ENCODE peak calls at places on chromosome X, in five cellular contexts. O is GM20000, H is HCT116, V is activated B cell treated with CpG ODN at 0.5 μM for 24 hours, R is heart right ventricle. L is an unnamed sample.
A peak's percentile ranks its signal among the peaks of the same experiment; 100 is the strongest.

GRCh38 chrX:51852096-51852495 is 41.3 kb upstream of the MAGED1 start:
- DNase-seq in H (no peak), O (no peak), R (no peak), V (no peak), L (no peak)

GRCh38 chrX:341541-342101 is 23.0 kb upstream of the GTPBP6 start:
- DNase-seq in H (no peak), O (no peak), R (no peak), V (no peak), L (no peak)

GRCh38 chrX:21975827-21976226 is 35.3 kb downstream of the SMS start:
- DNase-seq in V (no peak), H (no peak), R (no peak), O (no peak), L (no peak)

GRCh38 chrX:12581546-12581945 is 209.7 kb upstream of the PRPS2 start:
- DNase-seq in H (no peak), R (no peak), O (no peak), V (no peak), L (no peak)

GRCh38 chrX:42102586-42103282 is 179.4 kb upstream of the CASK start:
- DNase-seq in O (no peak), R (no peak), V (no peak), H (no peak), L (no peak)

GRCh38 chrX:125202486-125203378 is 116.9 kb upstream of the TEX13C start:
- DNase-seq in V (no peak), H (no peak), R (no peak), O (no peak), L (no peak)

GRCh38 chrX:109987884-109988283 is 15.0 kb upstream of the TMEM164 start:
- DNase-seq in O (no peak), V (no peak), R (no peak), H (no peak), L (no peak)

GRCh38 chrX:68708503-68709290 is 61.2 kb downstream of the STARD8 start:
- DNase-seq in H (no peak), V (no peak), R (no peak), O (no peak), L (no peak)

GRCh38 chrX:11254417-11255109 is 38.6 kb upstream of the AMELX start:
- DNase-seq in V (no peak), R (no peak), O (no peak), H (no peak), L (no peak)

GRCh38 chrX:51917600-51917999 is 24.2 kb downstream of the MAGED1 start:
- DNase-seq in H (no peak), O (no peak), V (no peak), R (no peak), L (no peak)

GRCh38 chrX:111928457-111928856 is 52.5 kb downstream of the TRPC5OS start:
- DNase-seq in O (no peak), V (no peak), H (no peak), R (no peak), L (no peak)

GRCh38 chrX:151852294-151852693 is 60.4 kb upstream of the MAGEA4 start:
- DNase-seq in O (no peak), H (no peak), V (no peak), R (no peak), L (no peak)

GRCh38 chrX:11908371-11908770 is 150.3 kb downstream of the MSL3 start:
- DNase-seq in O (peak; percentile 21), R (no peak), H (no peak), V (no peak), L (no peak)

GRCh38 chrX:52923781-52924241 is 26.7 kb downstream of the FAM156B start:
- DNase-seq in R (no peak), V (no peak), H (no peak), O (peak; percentile 10), L (no peak)

GRCh38 chrX:13938766-13939530 is 90.7 kb downstream of the GEMIN8 start:
- DNase-seq in R (no peak), O (peak; percentile 5), H (no peak), V (no peak), L (no peak)

GRCh38 chrX:109393859-109394258 is 88.0 kb downstream of the GUCY2F start:
- DNase-seq in H (no peak), O (peak; percentile 6), V (no peak), R (no peak), L (no peak)

GRCh38 chrX:103063191-103063845 is 653 bp downstream of the BEX1 start:
- DNase-seq in V (no peak), H (no peak), R (no peak), O (no peak), L (no peak)

GRCh38 chrX:122241959-122242358 is 942.1 kb upstream of the GRIA3 start:
- DNase-seq in V (no peak), H (no peak), O (no peak), R (no peak), L (no peak)

GRCh38 chrX:72576161-72576896 is 3.7 kb upstream of the HDAC8 start:
- DNase-seq in O (no peak), H (no peak), V (no peak), R (no peak), L (no peak)

GRCh38 chrX:1612641-1613286 is 2.1 kb upstream of the ASMT start:
- DNase-seq in O (no peak), R (no peak), H (no peak), V (no peak), L (no peak)

GRCh38 chrX:43469391-43470054 is 186.6 kb upstream of the MAOA start:
- DNase-seq in H (no peak), V (no peak), R (no peak), O (peak; percentile 1), L (no peak)

GRCh38 chrX:124268099-124268498 is 64.4 kb upstream of the TEX13D start:
- DNase-seq in R (no peak), V (no peak), H (no peak), O (no peak), L (no peak)

GRCh38 chrX:41518841-41519220 is 71.7 kb downstream of the NYX start:
- DNase-seq in V (no peak), O (no peak), R (no peak), H (no peak), L (no peak)

GRCh38 chrX:138856881-138857280 is 145.4 kb upstream of the FGF13 start:
- DNase-seq in O (no peak), R (no peak), V (no peak), H (no peak), L (no peak)

GRCh38 chrX:107454302-107454701 is 4.8 kb downstream of the FRMPD3 start:
- DNase-seq in V (no peak), O (no peak), R (no peak), H (peak; percentile 55), L (no peak)

GRCh38 chrX:97490656-97491055 is 606.9 kb downstream of the RPA4 start:
- DNase-seq in H (no peak), R (no peak), V (no peak), O (no peak), L (no peak)

DNA sequence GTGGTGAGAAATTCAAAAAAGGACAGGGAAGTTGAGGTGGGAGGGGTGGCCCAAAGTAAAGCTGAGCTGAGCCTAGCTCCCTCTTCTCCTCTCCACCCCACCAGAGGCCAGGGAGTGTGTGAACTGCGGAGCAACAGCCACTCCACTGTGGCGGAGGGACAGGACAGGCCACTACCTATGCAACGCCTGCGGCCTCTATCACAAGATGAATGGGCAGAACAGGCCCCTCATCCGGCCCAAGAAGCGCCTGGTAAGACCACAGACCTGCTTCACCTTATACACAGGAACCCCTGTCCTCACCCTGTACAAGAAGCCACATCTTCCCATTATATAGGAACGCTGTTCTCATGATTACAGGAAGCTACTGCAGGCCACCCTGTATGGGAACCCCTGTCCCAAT is 5.8 kb downstream of the GATA1 start:
- DNase-seq in O (no peak), H (no peak), V (no peak), R (no peak), L (no peak)
- TF ChIP-seq CTCF in O (no peak), H (no peak), V (no peak), R (no peak), L (no peak)

DNA sequence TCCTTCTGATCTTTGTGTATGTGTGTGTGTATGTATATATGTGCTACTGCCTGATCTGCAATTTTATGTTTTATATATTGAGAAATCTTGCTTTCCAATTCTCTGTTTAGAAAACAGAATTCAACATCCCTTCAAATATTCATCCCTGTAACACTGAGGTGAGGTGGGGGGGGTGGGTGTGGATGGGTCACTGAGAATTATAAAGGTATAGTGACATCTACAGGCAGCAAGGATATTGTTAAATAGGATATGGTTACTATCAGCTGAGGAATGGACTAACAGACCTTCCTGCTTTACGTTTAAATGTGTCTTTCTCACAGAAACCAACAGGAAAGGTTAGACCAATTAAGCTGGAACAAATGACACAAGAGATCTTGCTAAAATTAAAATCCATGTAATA is 19.0 kb upstream of the MAGEB2 start:
- DNase-seq in V (no peak), R (no peak), O (peak; percentile 4), H (peak; percentile 7), L (no peak)
- TF ChIP-seq CTCF in V (no peak), R (no peak), O (no peak), H (peak; percentile 14), L (no peak)

DNA sequence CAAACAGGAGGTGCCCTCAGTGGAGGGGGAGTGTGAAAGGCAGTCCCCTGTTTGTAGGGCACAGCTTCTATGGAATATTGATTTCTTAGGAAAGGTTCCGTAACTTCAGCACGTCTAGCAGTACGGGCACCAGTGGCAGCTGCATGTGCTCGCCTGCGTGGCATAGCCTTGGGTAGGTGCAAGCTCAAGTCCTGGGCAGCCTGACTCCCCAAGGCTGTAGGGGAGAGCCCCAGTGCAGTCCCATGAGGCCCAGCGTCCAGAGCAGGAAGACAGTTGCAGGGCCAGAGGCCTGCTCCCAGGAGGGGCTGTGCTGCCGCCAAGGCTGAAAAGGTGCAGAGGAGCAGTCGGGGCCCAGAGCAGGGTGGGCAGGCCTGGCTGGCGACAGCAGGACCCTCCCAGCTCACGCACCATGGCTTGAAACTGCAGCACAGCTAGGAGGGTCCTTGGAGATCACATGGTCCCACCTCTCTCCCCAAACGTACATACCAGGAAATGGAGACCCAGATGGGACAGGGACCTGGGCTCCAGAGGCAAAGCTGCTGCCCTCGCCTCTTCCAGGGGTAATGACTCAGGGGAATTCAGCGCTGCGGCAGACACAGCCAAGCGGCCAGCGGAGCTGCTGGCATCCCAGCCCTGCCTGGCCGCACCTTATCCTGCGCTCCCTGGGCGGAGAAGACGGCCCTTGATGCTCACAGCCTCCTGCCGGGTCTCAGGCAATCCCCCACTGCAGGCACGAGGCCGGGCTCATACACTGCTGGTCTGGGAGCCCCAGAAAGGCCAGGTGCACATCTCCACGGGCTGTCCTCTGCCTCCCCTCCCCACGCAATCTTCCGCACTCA is 6.0 kb upstream of the DUSP9 start:
- DNase-seq in V (no peak), O (no peak), R (no peak), H (no peak), L (no peak)
- TF ChIP-seq CTCF in V (no peak), O (no peak), R (no peak), H (no peak), L (no peak)

DNA sequence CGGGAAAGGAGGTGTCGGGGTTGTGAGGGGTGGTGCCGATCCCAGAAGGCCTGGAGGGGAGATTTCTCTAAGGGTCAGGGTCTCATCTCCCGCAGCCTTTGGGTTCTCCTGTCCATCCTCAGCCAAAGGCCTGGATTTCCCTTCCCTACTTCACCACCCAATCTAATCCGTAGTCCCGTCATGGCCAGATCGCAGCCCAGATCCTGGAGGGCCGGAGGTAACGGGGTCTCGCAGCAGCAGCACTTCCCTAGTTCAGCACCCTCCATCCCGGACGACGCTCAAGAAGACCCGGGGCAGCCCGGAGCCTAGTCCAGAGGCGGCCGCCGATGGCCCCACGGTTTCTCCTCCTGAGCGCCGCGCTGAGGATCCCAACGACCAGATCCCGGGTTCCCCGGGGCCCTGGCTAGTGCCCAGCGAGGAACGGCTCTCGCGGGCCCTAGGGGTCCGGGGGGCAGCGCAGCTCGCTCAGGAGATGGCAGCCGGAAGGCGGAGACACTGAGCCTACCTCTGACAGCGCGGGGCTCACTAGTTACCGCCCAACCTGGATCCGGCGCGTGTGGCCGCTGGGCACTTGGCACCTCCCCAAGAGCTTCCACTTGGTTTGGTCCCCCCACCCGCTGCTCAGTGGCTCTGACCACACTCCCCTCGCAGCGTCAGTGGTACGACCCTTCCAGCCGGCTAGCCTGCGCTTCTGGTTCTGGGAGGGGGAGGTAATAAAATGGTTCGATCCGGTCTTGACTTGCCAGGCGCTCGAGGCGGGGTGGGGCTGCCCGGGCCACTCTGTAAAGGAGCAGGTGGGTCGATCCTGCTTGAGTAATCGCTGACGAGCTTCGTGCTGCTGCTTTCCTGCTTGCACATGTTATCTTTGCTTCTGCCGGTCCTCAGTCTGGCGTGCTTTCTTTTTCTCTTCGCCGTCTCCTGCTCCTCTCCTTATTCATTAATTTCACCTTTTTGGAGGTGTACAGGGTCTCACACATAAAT is 3.6 kb downstream of the MAGIX start:
- DNase-seq in O (peak; percentile 51), V (peak; percentile 53), H (peak; percentile 85), R (peak; percentile 78), L (no peak)
- TF ChIP-seq CTCF in O (no peak), V (no peak), H (no peak), R (no peak), L (no peak)